ENCODE peak calls at places on chromosome 11, in four cellular contexts. One of them, this sample, is unnamed.

GRCh38 chr11:122626266-122626665 is 29.3 kb upstream of the UBASH3B start:
- DNase-seq in H1: no peak
- DNase-seq in HCT116: no peak
- DNase-seq in K562: no peak
- DNase-seq in this sample: no peak

GRCh38 chr11:30023037-30023436 is 6.2 kb upstream of the KCNA4 start:
- DNase-seq in H1: no peak
- DNase-seq in HCT116: no peak
- DNase-seq in K562: no peak
- DNase-seq in this sample: no peak

GRCh38 chr11:95762513-95762912 is 27.1 kb downstream of the FAM76B start:
- DNase-seq in H1: no peak
- DNase-seq in HCT116: no peak
- DNase-seq in K562: no peak
- DNase-seq in this sample: no peak

GRCh38 chr11:69939551-69940245 is 120.5 kb upstream of the FGF3 start:
- DNase-seq in H1: no peak
- DNase-seq in HCT116: no peak
- DNase-seq in K562: no peak
- DNase-seq in this sample: no peak

GRCh38 chr11:82810738-82811137 is 77.1 kb upstream of the FAM181B start:
- DNase-seq in H1: no peak
- DNase-seq in HCT116: no peak
- DNase-seq in K562: no peak
- DNase-seq in this sample: no peak

GRCh38 chr11:9096427-9096826 is 5.0 kb upstream of the SCUBE2 start:
- DNase-seq in H1: no peak
- DNase-seq in HCT116: no peak
- DNase-seq in K562: no peak
- DNase-seq in this sample: no peak

GRCh38 chr11:73121692-73122091 is 20.4 kb downstream of the FCHSD2 start:
- DNase-seq in H1: no peak
- DNase-seq in HCT116: no peak
- DNase-seq in K562: no peak
- DNase-seq in this sample: no peak

GRCh38 chr11:76805206-76805913 is 22.2 kb downstream of the TSKU start:
- DNase-seq in H1: peak
- DNase-seq in HCT116: no peak
- DNase-seq in K562: peak
- DNase-seq in this sample: no peak

GRCh38 chr11:65438257-65439151 is 15.9 kb downstream of the NEAT1 start:
- DNase-seq in H1: no peak
- DNase-seq in HCT116: no peak
- DNase-seq in K562: no peak
- DNase-seq in this sample: no peak

GRCh38 chr11:13837286-13837685 is 125.2 kb upstream of the SPON1 start:
- DNase-seq in H1: no peak
- DNase-seq in HCT116: peak
- DNase-seq in K562: no peak
- DNase-seq in this sample: no peak

GRCh38 chr11:123168236-123168635 is 26.8 kb downstream of the CLMP start:
- DNase-seq in H1: no peak
- DNase-seq in HCT116: no peak
- DNase-seq in K562: no peak
- DNase-seq in this sample: no peak

GRCh38 chr11:133133053-133133452 is 399.2 kb downstream of the OPCML start:
- DNase-seq in H1: no peak
- DNase-seq in HCT116: no peak
- DNase-seq in K562: no peak
- DNase-seq in this sample: no peak

GRCh38 chr11:69982675-69983570 is 95.2 kb upstream of the ANO1 start:
- DNase-seq in H1: no peak
- DNase-seq in HCT116: no peak
- DNase-seq in K562: no peak
- DNase-seq in this sample: no peak

GRCh38 chr11:1598816-1599215 is 722 bp upstream of the KRTAP5-2 start:
- DNase-seq in H1: no peak
- DNase-seq in HCT116: no peak
- DNase-seq in K562: no peak
- DNase-seq in this sample: no peak

GRCh38 chr11:103378931-103379330 is 269.7 kb downstream of the DYNC2H1 start:
- DNase-seq in H1: no peak
- DNase-seq in HCT116: no peak
- DNase-seq in K562: no peak
- DNase-seq in this sample: no peak

GRCh38 chr11:101296896-101297295 is 167.3 kb upstream of the PGR start:
- DNase-seq in H1: no peak
- DNase-seq in HCT116: no peak
- DNase-seq in K562: no peak
- DNase-seq in this sample: no peak

GRCh38 chr11:60782393-60783140 is 2.6 kb upstream of the MS4A10 start:
- DNase-seq in H1: no peak
- DNase-seq in HCT116: no peak
- DNase-seq in K562: no peak
- DNase-seq in this sample: no peak

GRCh38 chr11:77411238-77411637 is 62.7 kb downstream of the PAK1 start:
- DNase-seq in H1: no peak
- DNase-seq in HCT116: no peak
- DNase-seq in K562: no peak
- DNase-seq in this sample: no peak

GRCh38 chr11:13052130-13052541 is 43.0 kb downstream of the RASSF10 start:
- DNase-seq in H1: no peak
- DNase-seq in HCT116: no peak
- DNase-seq in K562: no peak
- DNase-seq in this sample: no peak

GRCh38 chr11:45158210-45158644 is 11.8 kb downstream of the PRDM11 start:
- DNase-seq in H1: no peak
- DNase-seq in HCT116: no peak
- DNase-seq in K562: no peak
- DNase-seq in this sample: peak

GRCh38 chr11:46386674-46387073 is 4.9 kb downstream of the CHRM4 start:
- DNase-seq in H1: no peak
- DNase-seq in HCT116: no peak
- DNase-seq in K562: no peak
- DNase-seq in this sample: no peak

GRCh38 chr11:102914238-102915043 is 39.7 kb upstream of the MMP12 start:
- DNase-seq in H1: peak
- DNase-seq in HCT116: peak
- DNase-seq in K562: no peak
- DNase-seq in this sample: peak

GRCh38 chr11:116580828-116581227 is 192.0 kb downstream of the BUD13 start:
- DNase-seq in H1: peak
- DNase-seq in HCT116: no peak
- DNase-seq in K562: no peak
- DNase-seq in this sample: no peak

GRCh38 chr11:117273550-117274289 is 17.4 kb upstream of the BACE1-AS start:
- DNase-seq in H1: no peak
- DNase-seq in HCT116: no peak
- DNase-seq in K562: peak
- DNase-seq in this sample: no peak

GRCh38 chr11:46984987-46985386 is 48.4 kb downstream of the CSTPP1 start:
- DNase-seq in H1: no peak
- DNase-seq in HCT116: no peak
- DNase-seq in K562: no peak
- DNase-seq in this sample: peak

GRCh38 chr11:10044618-10045017 is 249.4 kb downstream of the SBF2 start:
- DNase-seq in H1: no peak
- DNase-seq in HCT116: peak
- DNase-seq in K562: no peak
- DNase-seq in this sample: peak

GRCh38 chr11:114758627-114759026 is 80.3 kb downstream of the NXPE2 start:
- DNase-seq in H1: no peak
- DNase-seq in HCT116: no peak
- DNase-seq in K562: no peak
- DNase-seq in this sample: no peak

GRCh38 chr11:12441081-12441801 is 63.9 kb downstream of the PARVA start:
- DNase-seq in H1: no peak
- DNase-seq in HCT116: no peak
- DNase-seq in K562: no peak
- DNase-seq in this sample: no peak

GRCh38 chr11:4482445-4482844 is at the start of gene OR52K1:
- DNase-seq in H1: no peak
- DNase-seq in HCT116: no peak
- DNase-seq in K562: no peak
- DNase-seq in this sample: no peak

GRCh38 chr11:73381589-73381988 is 5.4 kb downstream of the RELT start:
- DNase-seq in H1: no peak
- DNase-seq in HCT116: no peak
- DNase-seq in K562: no peak
- DNase-seq in this sample: no peak

GRCh38 chr11:43543313-43543712 is 137.2 kb upstream of the HSD17B12 start:
- DNase-seq in H1: no peak
- DNase-seq in HCT116: no peak
- DNase-seq in K562: no peak
- DNase-seq in this sample: no peak

GRCh38 chr11:120383518-120384155 is 47.4 kb downstream of the ARHGEF12 start:
- DNase-seq in H1: no peak
- DNase-seq in HCT116: no peak
- DNase-seq in K562: no peak
- DNase-seq in this sample: no peak

GRCh38 chr11:125375146-125375545 is 120.9 kb downstream of the FEZ1 start:
- DNase-seq in H1: no peak
- DNase-seq in HCT116: no peak
- DNase-seq in K562: no peak
- DNase-seq in this sample: no peak

GRCh38 chr11:57222239-57222638 is 14.8 kb downstream of the APLNR start:
- DNase-seq in H1: no peak
- DNase-seq in HCT116: no peak
- DNase-seq in K562: no peak
- DNase-seq in this sample: no peak

GRCh38 chr11:34343153-34343552 is 14.7 kb downstream of the ABTB2 start:
- DNase-seq in H1: no peak
- DNase-seq in HCT116: no peak
- DNase-seq in K562: no peak
- DNase-seq in this sample: no peak

GRCh38 chr11:59186130-59186594 is 14.2 kb downstream of the DTX4 start:
- DNase-seq in H1: peak
- DNase-seq in HCT116: peak
- DNase-seq in K562: peak
- DNase-seq in this sample: peak

DNA sequence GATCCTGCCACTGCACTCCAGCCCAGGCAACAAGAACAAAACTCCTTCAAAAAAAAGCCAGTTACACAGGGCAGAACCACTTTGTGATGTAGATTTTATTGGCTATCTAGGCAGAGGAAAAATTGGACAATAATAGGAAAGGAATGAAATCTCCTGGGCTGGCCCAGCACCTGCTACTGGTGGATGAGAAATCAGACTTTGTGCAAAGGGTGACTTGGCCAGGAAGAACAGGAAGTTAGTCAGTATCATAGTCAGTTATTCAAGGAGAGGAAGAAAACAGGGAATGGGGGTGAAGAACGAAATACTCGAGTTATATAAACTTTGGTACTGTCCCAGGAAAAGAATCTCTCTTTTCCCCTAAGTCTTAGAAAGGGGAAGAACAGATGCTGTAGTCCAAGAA is 11.0 kb upstream of the SPTBN2 start:
- DNase-seq in H1: no peak
- DNase-seq in HCT116: no peak
- DNase-seq in K562: no peak
- DNase-seq in this sample: no peak
- TF ChIP-seq SRF in H1: no peak
- TF ChIP-seq SRF in HCT116: no peak
- TF ChIP-seq SRF in K562: no peak
- TF ChIP-seq SRF in this sample: no peak

GRCh38 chr11:130600139-130600538 is 151.7 kb downstream of the ADAMTS15 start:
- DNase-seq in H1: no peak
- DNase-seq in HCT116: no peak
- DNase-seq in K562: no peak
- DNase-seq in this sample: no peak
- TF ChIP-seq FOSL1 in H1: no peak
- TF ChIP-seq FOSL1 in HCT116: no peak
- TF ChIP-seq FOSL1 in K562: no peak
- TF ChIP-seq FOSL1 in this sample: no peak

GRCh38 chr11:26953770-26954392 is 40.0 kb upstream of the FIBIN start:
- DNase-seq in H1: no peak
- DNase-seq in HCT116: no peak
- DNase-seq in K562: no peak
- DNase-seq in this sample: no peak
- TF ChIP-seq SRF in H1: no peak
- TF ChIP-seq SRF in HCT116: no peak
- TF ChIP-seq SRF in K562: no peak
- TF ChIP-seq SRF in this sample: no peak

GRCh38 chr11:86806903-86807302 is 6.6 kb downstream of the PRSS23 start:
- DNase-seq in H1: no peak
- DNase-seq in HCT116: no peak
- DNase-seq in K562: no peak
- DNase-seq in this sample: no peak
- TF ChIP-seq FOSL1 in H1: no peak
- TF ChIP-seq FOSL1 in HCT116: no peak
- TF ChIP-seq FOSL1 in K562: no peak
- TF ChIP-seq FOSL1 in this sample: no peak

DNA sequence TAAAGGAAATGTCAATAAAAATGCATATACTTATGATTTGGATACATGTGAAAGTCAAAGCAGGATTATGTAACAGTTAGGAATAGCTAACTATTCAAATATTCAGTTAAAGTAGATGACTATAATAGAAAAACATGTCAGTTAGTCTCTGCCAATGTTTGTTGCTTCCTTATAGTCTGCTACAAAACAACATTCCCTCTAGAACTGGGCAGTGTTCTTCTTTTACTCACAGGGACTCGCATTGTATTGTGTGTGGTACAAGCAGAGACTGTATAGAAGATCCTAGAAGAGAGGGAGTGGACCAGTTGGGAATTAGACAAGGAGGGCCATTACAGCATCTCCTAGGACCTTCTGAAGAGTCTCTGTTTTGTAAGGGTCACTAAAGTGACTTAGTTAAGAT is 10.6 kb downstream of the ACAT1 start:
- DNase-seq in H1: no peak
- DNase-seq in HCT116: no peak
- DNase-seq in K562: no peak
- DNase-seq in this sample: no peak
- TF ChIP-seq SRF in H1: no peak
- TF ChIP-seq SRF in HCT116: no peak
- TF ChIP-seq SRF in K562: no peak
- TF ChIP-seq SRF in this sample: no peak

This sample was measured in HepG2.